ENCODE peak calls at places on chromosomes 11 and 22, in five cellular contexts. Z is lower lobe of right lung; A is activated T-helper 9 cell treated with anti-CD3 and anti-CD28 coated beads, Interleukin-2, amount 50 U/mL, for 16 hours; J is activated CD4-positive, alpha-beta T cell treated with anti-CD3 and anti-CD28 coated beads, Interleukin-2, amount 50 U/mL, for 1 hour; P is NCI-H345. E is an unnamed sample.

GRCh38 chr11:898160-898517 is 12.5 kb downstream of the CHID1 start:
- DNase-seq in P (peak; percentile 19), A (no peak), Z (no peak), J (no peak), E (no peak)

GRCh38 chr11:59862252-59862651 is 4.0 kb downstream of the TCN1 start:
- DNase-seq in A (no peak), Z (no peak), P (no peak), J (no peak), E (no peak)

GRCh38 chr11:115193931-115194797 is 310.1 kb downstream of the CADM1 start:
- DNase-seq in A (no peak), P (peak; percentile 72), Z (no peak), J (no peak), E (no peak)

GRCh38 chr11:98194611-98195010 is 826.1 kb upstream of the CNTN5 start:
- DNase-seq in J (no peak), Z (no peak), P (no peak), A (no peak), E (no peak)

GRCh38 chr11:128937480-128937879 is 5.2 kb downstream of the TP53AIP1 start:
- DNase-seq in A (no peak), J (no peak), P (no peak), Z (no peak), E (no peak)

GRCh38 chr22:26561756-26562417 is 28.0 kb downstream of the TPST2 start:
- DNase-seq in A (no peak), Z (no peak), P (no peak), J (no peak), E (no peak)

GRCh38 chr11:58444285-58444684 is 2.2 kb upstream of the OR5B12 start:
- DNase-seq in Z (no peak), P (no peak), A (no peak), J (no peak), E (no peak)

GRCh38 chr11:15557831-15558230 is 443.1 kb downstream of the INSC start:
- DNase-seq in P (no peak), Z (no peak), A (no peak), J (no peak), E (no peak)

GRCh38 chr11:47617417-47617809 is 23.2 kb upstream of the C1QTNF4 start:
- DNase-seq in P (no peak), Z (no peak), A (no peak), J (no peak), E (no peak)

GRCh38 chr11:17393472-17393871 is 5.0 kb upstream of the KCNJ11 start:
- DNase-seq in J (no peak), Z (no peak), P (no peak), A (no peak), E (no peak)

GRCh38 chr11:15987044-15987443 is 369.3 kb downstream of the SOX6 start:
- DNase-seq in A (no peak), P (no peak), Z (no peak), J (no peak), E (no peak)

GRCh38 chr11:133790995-133791394 is 54.3 kb downstream of the SPATA19 start:
- DNase-seq in A (no peak), P (peak; percentile 24), Z (no peak), J (no peak), E (no peak)

E was measured in activated B cell treated with CpG ODN at 0.5 μM for 24 hours.